ENCODE peak calls at places on chromosomes 5 and 9, in ten cellular contexts. G is amniotic stem cell; C is SW480; H is neuronal stem cell; T is HFF-Myc; M is mesothelial cell of epicardium; E is NCI-H774; I is cardiac muscle cell; J is Peyer's patch; L is stimulated activated CD4-positive, alpha-beta T cell treated with anti-CD3 and anti-CD28 coated beads, Interleukin-1b, Interleukin-23, amount 100 ng/mL, for 4 hours. P is an unnamed sample.

GRCh38 chr5:71533142-71533541 is 54.0 kb upstream of the MCCC2 start:
- DNase-seq in M (no peak), J (no peak), G (no peak), T (no peak), H (no peak), E (no peak), C (no peak), L (no peak), I (peak), P (no peak)

GRCh38 chr9:12604154-12604825 is 88.9 kb upstream of the TYRP1 start:
- DNase-seq in L (no peak), H (no peak), C (peak), T (no peak), G (no peak), E (no peak), M (no peak), I (peak), J (no peak), P (no peak)

GRCh38 chr5:122656107-122656506 is 118.8 kb upstream of the SNX2 start:
- DNase-seq in I (no peak), L (no peak), J (no peak), G (no peak), H (no peak), M (no peak), T (no peak), E (no peak), C (no peak), P (no peak)

GRCh38 chr5:56815657-56816545 is 552 bp downstream of the MAP3K1 start:
- DNase-seq in L (no peak), J (peak), M (peak), E (peak), I (no peak), C (peak), T (no peak), G (peak), H (peak), P (no peak)

GRCh38 chr5:8958602-8959001 is 587.3 kb downstream of the SEMA5A start:
- DNase-seq in E (no peak), T (no peak), J (no peak), L (no peak), M (no peak), I (peak), G (no peak), H (no peak), C (no peak), P (no peak)

GRCh38 chr5:60852317-60852716 is 8.2 kb upstream of the ELOVL7 start:
- DNase-seq in L (no peak), M (no peak), H (no peak), E (no peak), C (no peak), G (no peak), T (no peak), I (no peak), J (no peak), P (no peak)

GRCh38 chr5:87408219-87408618 is 4.5 kb downstream of the CCNH start:
- DNase-seq in G (no peak), T (no peak), M (no peak), I (no peak), J (no peak), C (no peak), L (no peak), E (no peak), H (no peak), P (no peak)

GRCh38 chr9:74534847-74535246 is 37.7 kb downstream of the RORB start:
- DNase-seq in M (no peak), J (no peak), I (no peak), G (no peak), H (no peak), T (no peak), L (no peak), E (no peak), C (no peak), P (no peak)

GRCh38 chr9:114282926-114283325 is 40.0 kb upstream of the ORM1 start:
- DNase-seq in L (no peak), T (peak), H (no peak), G (peak), M (no peak), E (no peak), C (no peak), J (no peak), I (peak), P (no peak)

GRCh38 chr5:14948341-14948830 is 76.8 kb upstream of the ANKH start:
- DNase-seq in C (peak), J (no peak), L (no peak), I (no peak), E (no peak), H (no peak), M (no peak), G (no peak), T (no peak), P (no peak)